ENCODE peak calls at places on chromosomes 16 and 17, in nine cellular contexts. K, A, G, I, Z, Y, P, T and N are unnamed samples.

GRCh38 chr16:86941731-86942468 is 363.6 kb downstream of the FOXL1 start:
- DNase-seq in K (no peak), A (no peak), G (no peak), I (no peak), Z (no peak), Y (no peak), P (no peak), T (no peak), N (no peak)

GRCh38 chr17:76140661-76141211 is 309 bp downstream of the FOXJ1 start:
- DNase-seq in K (no peak), A (no peak), G (no peak), I (no peak), Z (no peak), Y (no peak), P (no peak), T (no peak), N (no peak)

GRCh38 chr17:60959696-60960095 is 282.0 kb downstream of the BCAS3 start:
- DNase-seq in K (no peak), A (no peak), G (no peak), I (no peak), Z (peak), Y (no peak), P (no peak), T (no peak), N (no peak)

GRCh38 chr17:34369571-34369970 is 6.5 kb upstream of the CCL1 start:
- DNase-seq in K (no peak), A (no peak), G (no peak), I (no peak), Z (no peak), Y (no peak), P (no peak), T (no peak), N (no peak)

GRCh38 chr17:68390888-68391545 is 66.3 kb downstream of the WIPI1 start:
- DNase-seq in K (no peak), A (no peak), G (peak), I (no peak), Z (peak), Y (no peak), P (no peak), T (no peak), N (no peak)

GRCh38 chr17:68777243-68777855 is 176.2 kb upstream of the FAM20A start:
- DNase-seq in K (peak), A (no peak), G (no peak), I (peak), Z (peak), Y (peak), P (no peak), T (no peak), N (peak)

GRCh38 chr17:62666061-62666800 is 38.8 kb downstream of the MRC2 start:
- DNase-seq in K (no peak), A (no peak), G (peak), I (no peak), Z (no peak), Y (no peak), P (peak), T (no peak), N (no peak)

GRCh38 chr17:6545291-6545690 is 11.1 kb downstream of the PITPNM3 start:
- DNase-seq in K (no peak), A (no peak), G (peak), I (no peak), Z (no peak), Y (no peak), P (no peak), T (no peak), N (no peak)

GRCh38 chr16:915546-915945 is 55.2 kb downstream of the LMF1 start:
- DNase-seq in K (no peak), A (no peak), G (no peak), I (no peak), Z (no peak), Y (no peak), P (no peak), T (no peak), N (no peak)

GRCh38 chr16:28984619-28985135 is at the start of gene LAT:
- DNase-seq in K (no peak), A (peak), G (no peak), I (no peak), Z (no peak), Y (no peak), P (no peak), T (no peak), N (no peak)

GRCh38 chr16:84730406-84731106 is 30.8 kb downstream of the USP10 start:
- DNase-seq in K (peak), A (no peak), G (no peak), I (peak), Z (peak), Y (no peak), P (peak), T (peak), N (peak)

GRCh38 chr16:81937305-81938038 is 73.8 kb downstream of the SDR42E1 start:
- DNase-seq in K (no peak), A (no peak), G (no peak), I (peak), Z (peak), Y (no peak), P (no peak), T (no peak), N (no peak)

GRCh38 chr17:65656390-65657250 is 95.2 kb upstream of the AXIN2 start:
- DNase-seq in K (no peak), A (peak), G (no peak), I (no peak), Z (peak), Y (no peak), P (no peak), T (no peak), N (no peak)

GRCh38 chr17:42131971-42132370 is 9.4 kb downstream of the HSPB9 start:
- DNase-seq in K (no peak), A (no peak), G (no peak), I (no peak), Z (peak), Y (no peak), P (no peak), T (peak), N (no peak)

GRCh38 chr17:51389875-51390274 is 129.5 kb downstream of the UTP18 start:
- DNase-seq in K (no peak), A (no peak), G (no peak), I (no peak), Z (no peak), Y (no peak), P (no peak), T (no peak), N (no peak)

GRCh38 chr16:69482410-69482951 is 58.1 kb downstream of the CYB5B start:
- DNase-seq in K (peak), A (no peak), G (peak), I (peak), Z (peak), Y (peak), P (peak), T (peak), N (no peak)

GRCh38 chr17:75365931-75366275 is 39.6 kb downstream of the GRB2 start:
- DNase-seq in K (no peak), A (no peak), G (no peak), I (no peak), Z (no peak), Y (no peak), P (no peak), T (no peak), N (no peak)

GRCh38 chr16:2056681-2057407 is 9.1 kb downstream of the TSC2 start:
- DNase-seq in K (no peak), A (no peak), G (no peak), I (no peak), Z (peak), Y (no peak), P (no peak), T (no peak), N (no peak)

GRCh38 chr16:84451781-84452180 is 52.7 kb downstream of the MEAK7 start:
- DNase-seq in K (no peak), A (no peak), G (peak), I (no peak), Z (no peak), Y (no peak), P (peak), T (no peak), N (no peak)

GRCh38 chr16:17026600-17027242 is 444.0 kb downstream of the XYLT1 start:
- DNase-seq in K (no peak), A (peak), G (no peak), I (no peak), Z (no peak), Y (no peak), P (no peak), T (no peak), N (no peak)

GRCh38 chr17:47330548-47330947 is 6.8 kb downstream of the EFCAB13 start:
- DNase-seq in K (no peak), A (no peak), G (no peak), I (no peak), Z (no peak), Y (no peak), P (no peak), T (no peak), N (no peak)

GRCh38 chr16:31073073-31073822 is 792 bp downstream of the ZNF668 start:
- DNase-seq in K (peak), A (peak), G (peak), I (peak), Z (peak), Y (peak), P (peak), T (peak), N (peak)

GRCh38 chr17:8353736-8354135 is 14.1 kb downstream of the ODF4 start:
- DNase-seq in K (no peak), A (no peak), G (no peak), I (no peak), Z (no peak), Y (no peak), P (no peak), T (no peak), N (no peak)

GRCh38 chr16:89041571-89042481 is 51.8 kb upstream of the ACSF3 start:
- DNase-seq in K (no peak), A (no peak), G (no peak), I (no peak), Z (no peak), Y (no peak), P (peak), T (no peak), N (no peak)

GRCh38 chr16:13038591-13038990 is 137.2 kb downstream of the SHISA9 start:
- DNase-seq in K (no peak), A (no peak), G (no peak), I (no peak), Z (no peak), Y (no peak), P (no peak), T (no peak), N (no peak)

GRCh38 chr16:57679016-57679415 is 10.9 kb downstream of the ADGRG3 start:
- DNase-seq in K (no peak), A (no peak), G (no peak), I (no peak), Z (no peak), Y (no peak), P (no peak), T (no peak), N (no peak)

GRCh38 chr17:33436321-33436720 is 143.2 kb upstream of the ASIC2 start:
- DNase-seq in K (no peak), A (no peak), G (no peak), I (peak), Z (peak), Y (no peak), P (no peak), T (no peak), N (no peak)

GRCh38 chr16:56198044-56198754 is 6.9 kb downstream of the GNAO1 start:
- DNase-seq in K (no peak), A (no peak), G (no peak), I (no peak), Z (no peak), Y (no peak), P (no peak), T (no peak), N (no peak)

GRCh38 chr16:2194852-2195315 is 1.5 kb downstream of the CASKIN1 start:
- DNase-seq in K (no peak), A (no peak), G (no peak), I (peak), Z (peak), Y (peak), P (no peak), T (peak), N (peak)

GRCh38 chr16:57601801-57602478 is 26.5 kb upstream of the ADGRG1 start:
- DNase-seq in K (no peak), A (peak), G (no peak), I (peak), Z (no peak), Y (peak), P (no peak), T (no peak), N (peak)

GRCh38 chr17:65690626-65691310 is 129.3 kb upstream of the AXIN2 start:
- DNase-seq in K (no peak), A (no peak), G (no peak), I (no peak), Z (no peak), Y (no peak), P (no peak), T (no peak), N (no peak)

GRCh38 chr16:81204794-81205680 is 33.5 kb upstream of the BCO1 start:
- DNase-seq in K (no peak), A (peak), G (peak), I (peak), Z (peak), Y (no peak), P (no peak), T (peak), N (peak)

GRCh38 chr17:28334666-28335200 is 539 bp downstream of the IFT20 start:
- DNase-seq in K (no peak), A (no peak), G (no peak), I (no peak), Z (no peak), Y (no peak), P (no peak), T (no peak), N (no peak)

GRCh38 chr16:76976756-76977155 is 214.2 kb upstream of the MON1B start:
- DNase-seq in K (no peak), A (no peak), G (no peak), I (no peak), Z (no peak), Y (no peak), P (no peak), T (no peak), N (no peak)